ENCODE peak calls at places on chromosome 22, in four cellular contexts. D is activated CD4-positive, alpha-beta T cell treated with anti-CD3 and anti-CD28 coated beads, Interleukin-2, amount 50 U/mL, for 48 hours; E is right atrium auricular region; P is GF-D8. I is an unnamed sample.

GRCh38 chr22:49667236-49667635 is 160.4 kb downstream of the BRD1 start:
- DNase-seq in D (no peak), E (no peak), P (no peak), I (no peak)

GRCh38 chr22:19114984-19115552 is 7.1 kb downstream of the DGCR2 start:
- DNase-seq in D (no peak), E (no peak), P (no peak), I (no peak)

GRCh38 chr22:39469681-39470461 is 13.1 kb downstream of the MGAT3 start:
- DNase-seq in D (no peak), E (no peak), P (no peak), I (no peak)

GRCh38 chr22:23537421-23537820 is 42.7 kb downstream of the IGLL1 start:
- DNase-seq in D (no peak), E (no peak), P (no peak), I (no peak)

GRCh38 chr22:42895087-42895486 is 38.0 kb upstream of the ARFGAP3 start:
- DNase-seq in D (peak; percentile 28), E (no peak), P (peak; percentile 59), I (no peak)

GRCh38 chr22:21832291-21833290 is 34.9 kb downstream of the MAPK1 start:
- DNase-seq in D (no peak), E (no peak), P (no peak), I (no peak)

GRCh38 chr22:33811208-33811607 is 109.1 kb downstream of the LARGE1 start:
- DNase-seq in D (no peak), E (no peak), P (no peak), I (no peak)

GRCh38 chr22:26606611-26607010 is 11.2 kb downstream of the CRYBB1 start:
- DNase-seq in D (no peak), E (no peak), P (no peak), I (no peak)

GRCh38 chr22:26086359-26086758 is 82.9 kb upstream of the SEZ6L start:
- DNase-seq in D (no peak), E (no peak), P (no peak), I (no peak)

GRCh38 chr22:28181332-28181731 is 262.3 kb upstream of the PITPNB start:
- DNase-seq in D (no peak), E (no peak), P (no peak), I (no peak)

GRCh38 chr22:28637225-28637624 is 42.4 kb downstream of the TTC28 start:
- DNase-seq in D (no peak), E (no peak), P (no peak), I (no peak)

GRCh38 chr22:34886812-34887211 is 179.1 kb upstream of the ISX start:
- DNase-seq in D (no peak), E (no peak), P (no peak), I (no peak)

GRCh38 chr22:43152001-43152354 is 619 bp downstream of the TSPO start:
- DNase-seq in D (peak; percentile 24), E (no peak), P (no peak), I (no peak)

GRCh38 chr22:45671783-45672563 is at the start of gene ATXN10:
- DNase-seq in D (peak; percentile 80), E (no peak), P (peak; percentile 42), I (peak; percentile 53)

GRCh38 chr22:24965822-24966626 is 13.5 kb downstream of the KIAA1671 start:
- DNase-seq in D (no peak), E (no peak), P (no peak), I (no peak)

I was measured in AML-193.